ENCODE peak calls at places on chromosome 20, in ten cellular contexts. J is fibroblast of pulmonary artery, G is sigmoid colon, A is IMR-90, Y is ovary, Z is stomach, N is psoas muscle, M is lower lobe of right lung, R is A673, W is dorsolateral prefrontal cortex. V is an unnamed sample.

GRCh38 chr20:10381477-10381876 is 52.5 kb downstream of the MKKS start:
- DNase-seq in N (no peak), M (no peak), W (no peak), Z (no peak), G (no peak), J (no peak), A (no peak), R (peak; percentile 36), Y (no peak), V (peak; percentile 27)

GRCh38 chr20:34195355-34195754 is 45.9 kb upstream of the ASIP start:
- DNase-seq in G (no peak), N (no peak), A (no peak), J (no peak), M (no peak), Y (no peak), W (no peak), Z (no peak), R (no peak), V (no peak)

GRCh38 chr20:59042151-59042795 is at the start of gene PRELID3B:
- DNase-seq in Y (no peak), M (no peak), W (no peak), G (peak; percentile 77), Z (no peak), R (peak; percentile 33), J (no peak), A (no peak), N (no peak), V (peak; percentile 50)

GRCh38 chr20:675453-676314 is at the start of gene SCRT2:
- DNase-seq in G (peak; percentile 81), R (peak; percentile 73), J (peak; percentile 71), N (peak; percentile 84), Y (peak; percentile 92), Z (peak; percentile 87), W (peak; percentile 62), M (peak; percentile 81), A (peak; percentile 65), V (peak; percentile 80)

GRCh38 chr20:48750941-48751620 is 76.7 kb downstream of the PREX1 start:
- DNase-seq in Y (no peak), M (peak; percentile 82), J (peak; percentile 67), R (peak; percentile 47), G (no peak), W (peak; percentile 70), A (no peak), Z (peak; percentile 51), N (peak; percentile 39), V (peak; percentile 62)

GRCh38 chr20:34249291-34249690 is 8.1 kb downstream of the ASIP start:
- DNase-seq in N (no peak), Y (no peak), M (no peak), W (no peak), Z (no peak), R (no peak), A (peak; percentile 71), G (no peak), J (peak; percentile 31), V (peak; percentile 52)

GRCh38 chr20:38201356-38201755 is 36.3 kb upstream of the TGM2 start:
- DNase-seq in Z (no peak), A (peak; percentile 93), J (peak; percentile 68), M (peak; percentile 62), G (peak; percentile 57), Y (no peak), R (no peak), W (no peak), N (peak; percentile 40), V (peak; percentile 82)

GRCh38 chr20:61814726-61815125 is 251.0 kb downstream of the TAF4 start:
- DNase-seq in Z (no peak), M (peak; percentile 19), A (no peak), J (no peak), N (no peak), G (no peak), R (no peak), Y (no peak), W (no peak), V (no peak)

DNA sequence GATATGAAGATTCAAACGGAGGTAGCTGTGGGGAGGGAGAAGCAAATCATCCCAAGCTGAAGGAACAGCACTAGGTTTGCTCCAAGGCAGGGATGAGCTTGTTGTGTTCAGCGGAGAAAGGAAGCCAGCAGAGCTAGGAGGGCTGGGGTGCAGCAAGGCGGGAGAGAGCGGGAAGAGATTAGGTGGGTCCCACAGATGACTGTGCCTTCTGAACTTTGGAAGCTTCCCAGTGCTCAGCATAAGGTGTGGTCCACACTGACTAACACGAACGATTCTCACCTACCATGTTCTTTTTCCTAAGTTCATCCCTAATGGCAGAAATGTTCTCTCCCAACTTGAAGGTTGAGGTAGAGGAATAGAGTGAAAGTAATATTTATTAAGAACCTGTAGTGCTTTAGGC is 1.2 kb downstream of the RAE1 start:
- DNase-seq in N (no peak), A (no peak), G (no peak), R (no peak), M (no peak), J (no peak), Y (no peak), Z (no peak), W (no peak), V (no peak)
- H3K4me3 ChIP-seq in N (peak overlapping the region; percentile 74), A (no peak overlapping the region), G (no peak overlapping the region), R (peak overlapping the region; percentile 84), M (peak overlapping the region; percentile 98), J (peak overlapping the region; percentile 73), Y (no peak overlapping the region), Z (peak overlapping the region; percentile 90), W (peak overlapping the region; percentile 98), V (no peak overlapping the region)

GRCh38 chr20:3613821-3614440 is 49.3 kb downstream of the GFRA4 start:
- DNase-seq in W (peak; percentile 56), N (no peak), A (peak; percentile 6), Z (no peak), R (no peak), J (no peak), G (no peak), M (no peak), Y (no peak), V (no peak)

GRCh38 chr20:3616250-3616649 is 46.9 kb downstream of the GFRA4 start:
- DNase-seq in A (peak; percentile 50), J (peak; percentile 16), R (no peak), G (no peak), N (no peak), W (no peak), Z (peak; percentile 54), M (peak; percentile 80), Y (no peak), V (no peak)

GRCh38 chr20:3614509-3614908 is 48.7 kb downstream of the GFRA4 start:
- DNase-seq in G (no peak), M (no peak), Y (no peak), W (no peak), N (no peak), Z (no peak), R (no peak), A (peak; percentile 56), J (no peak), V (no peak)

DNA sequence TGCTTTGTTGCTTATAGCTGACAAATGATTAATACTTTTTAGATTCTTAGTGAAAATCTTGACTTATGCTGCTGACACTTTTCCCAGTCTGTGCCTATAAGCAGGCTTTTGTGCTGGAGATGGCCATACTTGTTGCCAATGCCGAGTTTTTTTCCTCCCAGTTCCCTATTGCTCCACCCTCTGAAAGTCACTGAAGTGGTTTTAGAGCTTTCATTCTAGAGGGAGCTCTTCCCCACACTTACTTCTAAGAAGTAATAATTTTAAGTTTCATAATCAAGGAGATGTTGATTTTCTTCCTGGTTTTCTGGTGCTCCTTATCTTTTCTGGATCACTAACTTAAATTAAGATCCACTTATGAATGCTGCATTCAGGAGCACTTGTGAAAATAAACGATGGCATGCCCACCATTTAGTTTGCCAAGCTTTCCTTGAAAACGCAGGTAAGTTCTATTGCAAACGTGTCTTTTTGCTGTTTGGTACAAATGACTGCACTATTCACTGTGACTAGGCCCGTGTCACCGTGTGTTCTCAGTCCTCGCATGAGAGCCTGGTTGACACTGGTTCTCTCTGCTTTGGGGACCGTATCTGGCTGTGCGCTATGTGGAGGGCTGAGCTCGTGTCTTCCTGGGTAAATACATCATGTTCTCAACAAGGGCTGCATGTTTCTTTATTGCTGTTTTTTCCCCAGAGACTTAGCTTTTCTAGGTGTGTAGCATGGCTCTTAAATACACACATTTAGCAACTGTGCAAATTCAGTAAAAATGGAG is 50.2 kb downstream of the GFRA4 start:
- DNase-seq in G (no peak), R (no peak), N (no peak), M (no peak), Z (no peak), W (no peak), A (peak; percentile 13), J (peak; percentile 12), Y (no peak), V (no peak)
- TF ChIP-seq CTCF in G (no peak), R (peak; percentile 16), N (no peak), M (no peak), Z (no peak), W (no peak), A (peak; percentile 13), J (peak; percentile 2), Y (no peak), V (no peak)

DNA sequence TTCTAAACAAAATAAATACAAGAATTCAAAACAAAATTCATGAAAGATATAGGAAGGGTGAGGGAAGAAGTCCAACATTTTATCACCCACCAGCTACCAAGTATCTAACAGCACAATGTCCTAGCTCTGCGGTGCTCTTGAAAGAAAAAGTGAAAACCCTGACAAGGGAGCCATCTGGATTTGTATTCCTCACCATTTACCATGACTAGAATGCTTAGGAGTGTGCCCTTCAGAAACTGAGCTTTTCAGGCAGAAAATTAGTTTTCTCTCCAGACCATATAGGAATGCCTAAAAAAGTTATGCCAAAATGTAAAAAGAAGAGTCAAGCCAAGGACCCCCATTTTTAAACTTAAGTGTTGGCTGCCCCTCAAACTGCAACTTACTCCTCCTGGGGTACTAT is 4.5 kb downstream of the SNX5 start:
- DNase-seq in J (no peak), M (no peak), R (no peak), G (no peak), Y (no peak), A (no peak), N (no peak), W (no peak), Z (no peak), V (no peak)
- H3K4me3 ChIP-seq in J (no peak overlapping the region), M (no peak overlapping the region), R (peak overlapping the region; percentile 13), G (no peak overlapping the region), Y (no peak overlapping the region), A (no peak overlapping the region), N (no peak overlapping the region), W (no peak overlapping the region), Z (no peak overlapping the region), V (no peak overlapping the region)

GRCh38 chr20:63307538-63308217 is 14.7 kb downstream of the COL20A1 start:
- DNase-seq in A (no peak), Y (no peak), G (no peak), R (no peak), M (no peak), W (no peak), Z (no peak), J (no peak), N (no peak), V (no peak)

GRCh38 chr20:63310265-63310971 is 17.4 kb downstream of the COL20A1 start:
- DNase-seq in M (no peak), A (peak; percentile 37), Z (no peak), G (no peak), J (no peak), Y (no peak), W (no peak), N (peak; percentile 9), R (no peak), V (no peak)

GRCh38 chr20:63311186-63311832 is 18.3 kb downstream of the COL20A1 start:
- DNase-seq in A (no peak), Y (no peak), N (peak; percentile 8), W (no peak), G (no peak), Z (no peak), J (no peak), R (no peak), M (no peak), V (no peak)

GRCh38 chr20:63308218-63308911 is 15.4 kb downstream of the COL20A1 start:
- DNase-seq in W (no peak), G (no peak), Z (no peak), M (no peak), J (no peak), A (no peak), R (no peak), Y (no peak), N (no peak), V (no peak)

DNA sequence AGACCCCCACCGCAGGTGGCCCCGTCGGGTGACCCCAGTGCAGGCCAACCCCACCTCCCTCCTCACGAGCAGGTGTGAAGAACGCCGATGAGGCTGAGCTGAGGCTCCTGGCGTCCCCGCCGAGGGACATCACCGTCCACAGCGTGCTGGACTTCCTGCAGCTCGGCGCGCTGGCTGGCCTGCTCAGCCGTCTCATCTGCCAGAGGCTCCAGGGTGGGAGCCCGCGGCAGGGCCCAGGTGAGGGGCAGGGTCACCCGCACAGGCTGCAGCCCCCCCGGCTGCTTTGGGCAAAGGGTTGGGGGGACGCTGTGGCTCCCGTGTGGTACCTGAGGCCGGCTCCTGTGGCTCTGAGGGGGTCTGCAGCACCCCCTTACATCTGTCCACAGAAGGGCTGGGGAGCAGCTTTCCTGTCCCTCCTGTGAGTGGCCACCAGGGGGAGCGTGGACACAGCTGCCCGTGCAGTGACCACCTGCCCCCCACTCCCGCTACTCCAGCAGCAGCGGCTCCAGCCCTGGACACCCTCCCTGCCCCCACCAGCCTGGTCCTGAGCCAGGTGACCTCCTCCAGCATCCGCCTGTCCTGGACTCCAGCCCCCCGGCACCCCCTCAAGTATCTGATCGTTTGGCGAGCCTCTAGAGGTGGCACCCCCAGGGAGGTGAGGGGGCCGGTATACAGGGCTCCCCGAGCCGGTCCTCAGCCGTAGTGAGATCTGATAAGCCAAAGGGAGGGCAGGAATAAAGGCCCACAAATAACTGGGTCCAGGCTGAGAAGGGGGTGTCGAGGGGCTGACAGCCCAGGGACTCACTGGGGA is 16.5 kb downstream of the COL20A1 start:
- DNase-seq in G (no peak), Y (peak; percentile 76), N (peak; percentile 48), W (peak; percentile 53), A (peak; percentile 24), M (no peak), Z (peak; percentile 36), R (peak; percentile 36), J (peak; percentile 42), V (peak; percentile 47)
- TF ChIP-seq CTCF in G (peak; percentile 59), Y (peak; percentile 41), N (peak; percentile 80), W (peak; percentile 90), A (peak; percentile 73), M (peak; percentile 79), Z (no peak), R (peak; percentile 88), J (peak; percentile 82), V (peak; percentile 90)

V was measured in cardiac fibroblast.